ENCODE peak calls at places on chromosomes 12 and 14, in nine cellular contexts. U is stomach, N is H1, F is A549, W is ovary, E is K562, M is tibial nerve, J is HepG2, Z is sigmoid colon. C is an unnamed sample. For H3K4me1, the result is how much of the 10 kb centered on the place peaks cover.

GRCh38 chr12:52144512-52145227 is 47.1 kb downstream of the KRT80 start:
- DNase-seq in U (no peak), N (peak), F (no peak), W (no peak), E (no peak), M (no peak), J (no peak), Z (no peak), C (no peak)

GRCh38 chr12:34016361-34016760 is 5.9 kb upstream of the ALG10 start:
- DNase-seq in U (no peak), N (no peak), F (no peak), W (no peak), E (no peak), M (no peak), J (no peak), Z (no peak), C (no peak)

GRCh38 chr14:59969319-59969718 is 49.4 kb downstream of the LRRC9 start:
- DNase-seq in U (no peak), N (no peak), F (no peak), W (no peak), E (no peak), M (no peak), J (peak), Z (no peak), C (no peak)

GRCh38 chr12:120110550-120111501 is 5.7 kb downstream of the RAB35 start:
- DNase-seq in U (peak), N (peak), F (no peak), W (no peak), E (no peak), M (no peak), J (no peak), Z (peak), C (no peak)

GRCh38 chr12:109581856-109582255 is 8.3 kb downstream of the MVK start:
- DNase-seq in U (no peak), N (no peak), F (no peak), W (no peak), E (peak), M (no peak), J (no peak), Z (no peak), C (no peak)

GRCh38 chr12:124680863-124681778 is 113.7 kb upstream of the NCOR2 start:
- DNase-seq in U (no peak), N (no peak), F (peak), W (no peak), E (peak), M (peak), J (peak), Z (no peak), C (peak)

GRCh38 chr12:85356596-85357385 is 76.8 kb downstream of the ALX1 start:
- DNase-seq in U (no peak), N (no peak), F (no peak), W (no peak), E (no peak), M (no peak), J (no peak), Z (no peak), C (no peak)

GRCh38 chr12:90128526-90128925 is 419.9 kb upstream of the ATP2B1 start:
- DNase-seq in U (no peak), N (no peak), F (no peak), W (no peak), E (no peak), M (no peak), J (no peak), Z (no peak), C (no peak)

GRCh38 chr12:52584156-52584682 is 10.6 kb upstream of the KRT74 start:
- DNase-seq in U (no peak), N (no peak), F (no peak), W (no peak), E (no peak), M (no peak), J (no peak), Z (peak), C (no peak)

GRCh38 chr12:52122904-52123303 is 43.4 kb downstream of the SMIM41 start:
- DNase-seq in U (no peak), N (no peak), F (peak), W (no peak), E (no peak), M (no peak), J (no peak), Z (no peak), C (no peak)

GRCh38 chr14:58151264-58151700 is 731 bp downstream of the ARMH4 start:
- DNase-seq in U (no peak), N (no peak), F (no peak), W (peak), E (no peak), M (no peak), J (peak), Z (no peak), C (no peak)

GRCh38 chr12:82182601-82183000 is 175.6 kb downstream of the CCDC59 start:
- DNase-seq in U (no peak), N (no peak), F (no peak), W (no peak), E (no peak), M (no peak), J (no peak), Z (no peak), C (no peak)

GRCh38 chr12:91355150-91356006 is 172.8 kb upstream of the DCN start:
- DNase-seq in U (peak), N (peak), F (peak), W (peak), E (peak), M (peak), J (peak), Z (peak), C (no peak)

GRCh38 chr12:6430990-6431353 is 13.8 kb upstream of the CD27 start:
- DNase-seq in U (peak), N (no peak), F (no peak), W (no peak), E (no peak), M (no peak), J (no peak), Z (no peak), C (no peak)

GRCh38 chr14:21026251-21026987 is 1.6 kb upstream of the NDRG2 start:
- DNase-seq in U (no peak), N (no peak), F (no peak), W (peak), E (no peak), M (no peak), J (no peak), Z (peak), C (no peak)

GRCh38 chr14:79916281-79916680 is 295.0 kb downstream of the DIO2 start:
- DNase-seq in U (no peak), N (no peak), F (no peak), W (no peak), E (no peak), M (no peak), J (no peak), Z (no peak), C (no peak)

GRCh38 chr14:69865701-69866365 is 13.4 kb upstream of the SMOC1 start:
- DNase-seq in U (no peak), N (peak), F (no peak), W (no peak), E (no peak), M (no peak), J (no peak), Z (no peak), C (no peak)

GRCh38 chr12:125193798-125194562 is 128.7 kb downstream of the AACS start:
- DNase-seq in U (no peak), N (peak), F (peak), W (no peak), E (peak), M (no peak), J (no peak), Z (no peak), C (no peak)

GRCh38 chr14:73489481-73490175 is 1.1 kb upstream of the RIOX1 start:
- DNase-seq in U (no peak), N (no peak), F (no peak), W (no peak), E (peak), M (no peak), J (no peak), Z (no peak), C (no peak)

GRCh38 chr12:49974231-49974675 is 1.5 kb downstream of the AQP6 start:
- DNase-seq in U (peak), N (peak), F (no peak), W (peak), E (peak), M (peak), J (peak), Z (peak), C (no peak)

GRCh38 chr14:92906823-92907222 is 16.1 kb upstream of the CHGA start:
- DNase-seq in U (no peak), N (no peak), F (no peak), W (no peak), E (no peak), M (no peak), J (peak), Z (no peak), C (no peak)

GRCh38 chr12:101038289-101038871 is 171.7 kb downstream of the SLC5A8 start:
- DNase-seq in U (no peak), N (no peak), F (no peak), W (no peak), E (no peak), M (no peak), J (no peak), Z (no peak), C (no peak)

GRCh38 chr14:32593290-32593942 is 264.3 kb downstream of the AKAP6 start:
- DNase-seq in U (no peak), N (no peak), F (no peak), W (no peak), E (no peak), M (no peak), J (no peak), Z (no peak), C (no peak)

GRCh38 chr14:23185046-23185445 is 1.6 kb upstream of the SLC7A8 start:
- DNase-seq in U (no peak), N (no peak), F (no peak), W (no peak), E (no peak), M (no peak), J (no peak), Z (no peak), C (no peak)

GRCh38 chr12:13278249-13278787 is 81.8 kb downstream of the EMP1 start:
- DNase-seq in U (peak), N (peak), F (peak), W (peak), E (peak), M (peak), J (peak), Z (peak), C (no peak)

GRCh38 chr12:66555113-66555512 is 123.8 kb downstream of the GRIP1 start:
- DNase-seq in U (no peak), N (no peak), F (no peak), W (no peak), E (peak), M (no peak), J (no peak), Z (no peak), C (no peak)

GRCh38 chr12:13609874-13610273 is 371.5 kb downstream of the GRIN2B start:
- DNase-seq in U (no peak), N (no peak), F (no peak), W (no peak), E (no peak), M (no peak), J (no peak), Z (no peak), C (no peak)

GRCh38 chr12:101209319-101210302 is at the start of gene SLC5A8:
- DNase-seq in U (no peak), N (no peak), F (no peak), W (no peak), E (no peak), M (no peak), J (no peak), Z (no peak), C (no peak)

GRCh38 chr12:21129906-21130305 is 1.1 kb upstream of the SLCO1B1 start:
- DNase-seq in U (no peak), N (no peak), F (no peak), W (no peak), E (no peak), M (no peak), J (no peak), Z (no peak), C (no peak)

GRCh38 chr14:81302613-81303012 is 81.9 kb upstream of the GTF2A1 start:
- DNase-seq in U (no peak), N (no peak), F (no peak), W (no peak), E (no peak), M (no peak), J (peak), Z (no peak), C (no peak)

GRCh38 chr14:21913759-21914158 is 240.1 kb upstream of the OR4E1 start:
- DNase-seq in U (peak), N (peak), F (peak), W (no peak), E (peak), M (peak), J (peak), Z (no peak), C (no peak)

GRCh38 chr12:49482095-49483051 is 56.5 kb upstream of the KCNH3 start:
- DNase-seq in U (no peak), N (no peak), F (no peak), W (no peak), E (no peak), M (no peak), J (peak), Z (no peak), C (no peak)

GRCh38 chr12:30805959-30806358 is 51.2 kb upstream of the CAPRIN2 start:
- DNase-seq in U (no peak), N (no peak), F (no peak), W (no peak), E (no peak), M (no peak), J (no peak), Z (no peak), C (peak)

GRCh38 chr14:94632305-94632590 is 20.1 kb downstream of the SERPINA3 start:
- DNase-seq in U (no peak), N (no peak), F (no peak), W (no peak), E (no peak), M (no peak), J (no peak), Z (no peak), C (no peak)

GRCh38 chr12:105892362-105892910 is 246.3 kb downstream of the NUAK1 start:
- DNase-seq in U (no peak), N (no peak), F (no peak), W (no peak), E (no peak), M (no peak), J (no peak), Z (no peak), C (no peak)

GRCh38 chr14:98501335-98501734 is 770.7 kb downstream of the BCL11B start:
- DNase-seq in U (no peak), N (no peak), F (no peak), W (no peak), E (no peak), M (no peak), J (no peak), Z (no peak), C (no peak)

GRCh38 chr12:49503674-49504180 is 35.1 kb upstream of the KCNH3 start:
- DNase-seq in U (peak), N (no peak), F (peak), W (no peak), E (no peak), M (no peak), J (no peak), Z (no peak), C (peak)

GRCh38 chr14:57391609-57392195 is 1.3 kb downstream of the NAA30 start:
- DNase-seq in U (no peak), N (no peak), F (no peak), W (no peak), E (peak), M (no peak), J (no peak), Z (no peak), C (no peak)

GRCh38 chr12:3658327-3659163 is 94.4 kb downstream of the CRACR2A start:
- DNase-seq in U (peak), N (peak), F (no peak), W (no peak), E (peak), M (no peak), J (peak), Z (no peak), C (no peak)

GRCh38 chr12:56948881-56949280 is 8.5 kb downstream of the RDH16 start:
- DNase-seq in U (no peak), N (peak), F (no peak), W (no peak), E (no peak), M (no peak), J (no peak), Z (no peak), C (peak)

GRCh38 chr12:56943878-56944277 is 9.7 kb upstream of the SDR9C7 start:
- DNase-seq in U (no peak), N (no peak), F (no peak), W (no peak), E (no peak), M (no peak), J (no peak), Z (no peak), C (no peak)

GRCh38 chr12:56953314-56953713 is 4.1 kb downstream of the RDH16 start:
- DNase-seq in U (no peak), N (no peak), F (no peak), W (no peak), E (no peak), M (no peak), J (no peak), Z (no peak), C (peak)

GRCh38 chr12:56951582-56952339 is 5.6 kb downstream of the RDH16 start:
- DNase-seq in U (no peak), N (no peak), F (no peak), W (no peak), E (no peak), M (no peak), J (no peak), Z (no peak), C (peak)

GRCh38 chr12:56947633-56948535 is 9.5 kb downstream of the RDH16 start:
- DNase-seq in U (no peak), N (peak), F (peak), W (no peak), E (peak), M (no peak), J (peak), Z (no peak), C (peak)
- H3K4me1 ChIP-seq in U (under half), N (under half), F (under half), W (under half), E (under half), M (under half), J (under half), Z (under half), C (under half)

DNA sequence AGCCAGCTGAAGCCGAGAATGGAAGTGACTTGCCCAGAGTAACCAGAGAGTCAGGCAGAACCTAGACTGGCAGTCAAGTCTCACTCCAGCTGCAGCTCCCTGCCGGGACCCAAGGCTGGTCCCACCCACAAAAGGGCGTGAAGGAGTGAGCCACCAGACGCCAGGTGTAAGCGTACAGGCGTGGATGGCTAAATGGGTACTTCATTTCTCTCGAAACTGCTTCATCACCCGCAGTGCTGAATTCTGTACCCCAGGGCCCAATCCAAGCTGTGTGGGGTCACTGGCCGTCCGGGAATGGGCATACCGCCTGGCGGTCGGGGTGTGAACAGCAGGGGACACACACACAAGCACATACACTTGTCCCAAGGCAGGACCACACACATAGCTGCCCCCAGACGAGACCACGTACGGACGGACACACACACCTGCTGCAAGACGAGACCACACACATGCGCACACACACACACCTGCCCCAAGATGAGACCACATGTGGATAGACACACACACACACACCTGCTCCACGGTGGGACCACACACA is 34.8 kb downstream of the DEGS2 start:
- DNase-seq in U (no peak), N (no peak), F (no peak), W (no peak), E (no peak), M (no peak), J (no peak), Z (no peak), C (no peak)
- TF ChIP-seq POLR2A in U (no peak), N (no peak), F (no peak), W (no peak), E (no peak), M (no peak), J (no peak), Z (no peak), C (no peak)

GRCh38 chr12:63826002-63826585 is 18.4 kb upstream of the SRGAP1 start:
- DNase-seq in U (no peak), N (no peak), F (peak), W (peak), E (peak), M (peak), J (peak), Z (no peak), C (no peak)
- TF ChIP-seq EP300 in U (no peak), N (no peak), F (no peak), W (no peak), E (no peak), M (no peak), J (no peak), Z (no peak), C (no peak)

GRCh38 chr12:104377507-104377812 is 73.9 kb downstream of the EID3 start:
- DNase-seq in U (no peak), N (no peak), F (no peak), W (no peak), E (no peak), M (no peak), J (no peak), Z (no peak), C (no peak)

GRCh38 chr12:104376650-104377506 is 73.3 kb downstream of the EID3 start:
- DNase-seq in U (no peak), N (no peak), F (no peak), W (no peak), E (no peak), M (no peak), J (no peak), Z (no peak), C (no peak)

GRCh38 chr12:104374806-104375205 is 71.3 kb downstream of the EID3 start:
- DNase-seq in U (no peak), N (no peak), F (no peak), W (no peak), E (no peak), M (no peak), J (no peak), Z (no peak), C (no peak)

GRCh38 chr12:104381721-104382480 is 74.8 kb upstream of the CHST11 start:
- DNase-seq in U (peak), N (peak), F (peak), W (peak), E (peak), M (peak), J (peak), Z (peak), C (peak)

DNA sequence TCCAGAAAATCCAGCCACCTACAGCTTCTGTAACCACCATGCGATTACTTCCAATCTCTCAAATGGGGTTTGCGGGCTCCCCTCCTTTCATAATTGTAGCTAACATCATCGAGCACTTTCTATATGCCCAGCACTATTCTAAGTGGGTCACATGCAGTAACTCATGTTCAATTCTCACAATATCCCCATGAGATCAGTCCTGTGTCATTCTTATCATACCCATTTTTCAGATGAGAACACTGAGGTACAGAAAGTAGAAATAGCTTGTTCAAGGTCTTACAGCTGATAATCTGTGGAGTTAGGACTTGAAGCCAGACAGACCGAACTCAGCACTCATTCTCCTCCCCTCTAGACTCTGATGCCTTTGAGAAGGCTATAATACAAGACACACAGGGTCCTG is 74.9 kb downstream of the EID3 start:
- DNase-seq in U (no peak), N (no peak), F (no peak), W (no peak), E (no peak), M (no peak), J (no peak), Z (no peak), C (no peak)
- H3K4me1 ChIP-seq in U (under half), N (under half), F (under half), W (under half), E (under half), M (under half), J (under half), Z (under half), C (under half)

GRCh38 chr14:50230601-50231474 is 540 bp downstream of the SOS2 start:
- DNase-seq in U (peak), N (no peak), F (peak), W (peak), E (peak), M (peak), J (peak), Z (peak), C (no peak)
- TF ChIP-seq POLR2A in U (no peak), N (no peak), F (no peak), W (peak), E (no peak), M (no peak), J (peak), Z (no peak), C (no peak)

DNA sequence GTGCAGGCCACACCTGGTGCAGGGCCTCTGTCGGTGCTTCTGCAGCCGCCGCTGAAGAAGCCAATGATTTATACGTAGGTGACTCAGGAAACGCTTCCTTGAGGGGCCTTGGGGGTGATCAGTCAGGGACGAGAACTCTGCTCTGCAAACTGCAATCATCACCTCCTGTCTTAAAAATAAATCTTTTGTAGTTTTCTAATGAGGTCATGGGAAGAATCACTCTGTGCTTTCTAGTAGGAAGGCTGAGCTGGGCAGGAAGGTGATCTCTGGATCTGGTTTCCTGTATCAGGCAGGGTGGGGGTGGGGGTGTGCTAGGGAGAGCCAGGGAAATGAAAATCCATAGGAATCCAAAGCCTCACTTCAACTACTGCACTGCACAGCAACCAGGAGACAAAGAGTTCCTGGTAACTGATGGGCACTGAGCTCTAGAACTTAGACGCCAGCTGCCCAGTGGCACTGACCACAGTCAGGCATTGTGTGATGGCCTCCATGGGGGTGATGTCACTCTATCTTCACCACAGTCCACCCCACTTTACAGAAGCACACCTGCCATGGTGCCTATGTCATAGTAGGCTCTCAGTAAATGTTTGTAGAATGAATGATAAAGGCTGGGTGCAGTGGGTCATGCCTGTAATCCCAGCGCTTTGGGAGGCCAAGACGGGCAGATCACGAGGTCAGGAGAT is 292.4 kb upstream of the PWP1 start:
- DNase-seq in U (no peak), N (no peak), F (no peak), W (no peak), E (no peak), M (no peak), J (no peak), Z (no peak), C (no peak)
- TF ChIP-seq EP300 in U (no peak), N (no peak), F (no peak), W (no peak), E (no peak), M (no peak), J (no peak), Z (no peak), C (no peak)

C was measured in esophagus muscularis mucosa.